ENCODE peak calls at places on chromosome 18, in four cellular contexts. J is Peyer's patch, Z is IMR-90, U is sigmoid colon. I is an unnamed sample.

GRCh38 chr18:38406625-38407024 is 841.0 kb upstream of the CELF4 start:
- DNase-seq in J (no peak), Z (no peak), U (no peak), I (no peak)

GRCh38 chr18:7614030-7614429 is 46.9 kb downstream of the PTPRM start:
- DNase-seq in J (no peak), Z (no peak), U (no peak), I (no peak)

GRCh38 chr18:68916734-68917133 is 118.9 kb downstream of the CCDC102B start:
- DNase-seq in J (no peak), Z (no peak), U (no peak), I (no peak)

GRCh38 chr18:199214-199613 is 40.9 kb downstream of the USP14 start:
- DNase-seq in J (no peak), Z (no peak), U (no peak), I (no peak)

GRCh38 chr18:60331890-60332289 is 40.7 kb downstream of the MC4R start:
- DNase-seq in J (no peak), Z (no peak), U (no peak), I (no peak)

GRCh38 chr18:3710712-3711269 is 260.8 kb downstream of the TGIF1 start:
- DNase-seq in J (peak), Z (no peak), U (no peak), I (no peak)

GRCh38 chr18:6326566-6326965 is 88.1 kb downstream of the L3MBTL4 start:
- DNase-seq in J (no peak), Z (no peak), U (no peak), I (no peak)

GRCh38 chr18:9878783-9879242 is 7.0 kb upstream of the TXNDC2 start:
- DNase-seq in J (no peak), Z (no peak), U (no peak), I (no peak)

GRCh38 chr18:78237864-78238263 is 741.8 kb upstream of the SALL3 start:
- DNase-seq in J (no peak), Z (no peak), U (no peak), I (no peak)

GRCh38 chr18:28269750-28270149 is 92.8 kb upstream of the CDH2 start:
- DNase-seq in J (no peak), Z (no peak), U (no peak), I (no peak)

GRCh38 chr18:39742015-39742466 is 2176.4 kb upstream of the CELF4 start:
- DNase-seq in J (no peak), Z (peak), U (no peak), I (no peak)

GRCh38 chr18:31512203-31512764 is 14.3 kb downstream of the DSG2 start:
- DNase-seq in J (peak), Z (peak), U (no peak), I (no peak)

GRCh38 chr18:55195863-55196262 is 236.6 kb upstream of the CCDC68 start:
- DNase-seq in J (no peak), Z (no peak), U (no peak), I (no peak)

GRCh38 chr18:67154979-67155378 is 361.5 kb downstream of the DSEL start:
- DNase-seq in J (no peak), Z (no peak), U (no peak), I (no peak)

GRCh38 chr18:69196336-69196735 is 204.4 kb upstream of the DOK6 start:
- DNase-seq in J (no peak), Z (no peak), U (no peak), I (no peak)

GRCh38 chr18:43092539-43092938 is 22.9 kb downstream of the RIT2 start:
- DNase-seq in J (no peak), Z (no peak), U (no peak), I (no peak)

GRCh38 chr18:52237551-52237950 is 102.4 kb upstream of the DCC start:
- DNase-seq in J (no peak), Z (peak), U (no peak), I (no peak)

GRCh38 chr18:43931439-43931838 is 654.1 kb upstream of the SYT4 start:
- DNase-seq in J (no peak), Z (no peak), U (no peak), I (no peak)

GRCh38 chr18:49021076-49021432 is 70.3 kb upstream of the SMAD7 start:
- DNase-seq in J (no peak), Z (no peak), U (no peak), I (no peak)

GRCh38 chr18:70279470-70279869 is 9.4 kb upstream of the SOCS6 start:
- DNase-seq in J (no peak), Z (peak), U (no peak), I (no peak)

GRCh38 chr18:12391487-12392136 is 14.6 kb upstream of the AFG3L2 start:
- DNase-seq in J (peak), Z (peak), U (peak), I (peak)

GRCh38 chr18:49858309-49859005 is 45.1 kb upstream of the ACAA2 start:
- DNase-seq in J (peak), Z (peak), U (peak), I (peak)

GRCh38 chr18:37484893-37485834 is 80.4 kb downstream of the CELF4 start:
- DNase-seq in J (no peak), Z (peak), U (no peak), I (no peak)

GRCh38 chr18:71336811-71337210 is 1048.0 kb downstream of the SOCS6 start:
- DNase-seq in J (no peak), Z (no peak), U (no peak), I (no peak)

GRCh38 chr18:79601234-79601633 is 78.4 kb upstream of the CTDP1 start:
- DNase-seq in J (no peak), Z (no peak), U (no peak), I (no peak)
- H3K27ac ChIP-seq in J (no peak), Z (no peak), U (no peak), I (no peak)

GRCh38 chr18:61743775-61744531 is 148.9 kb downstream of the RNF152 start:
- DNase-seq in J (no peak), Z (peak), U (no peak), I (no peak)
- H3K27ac ChIP-seq in J (no peak), Z (no peak), U (peak), I (no peak)

GRCh38 chr18:23314672-23315071 is 138.4 kb upstream of the RIOK3 start:
- DNase-seq in J (no peak), Z (no peak), U (no peak), I (no peak)

GRCh38 chr18:23317975-23318675 is 135.0 kb upstream of the RIOK3 start:
- DNase-seq in J (no peak), Z (peak), U (no peak), I (no peak)

GRCh38 chr18:23313379-23313778 is 139.7 kb upstream of the RIOK3 start:
- DNase-seq in J (no peak), Z (no peak), U (no peak), I (no peak)

GRCh38 chr18:23320709-23321236 is 132.3 kb upstream of the RIOK3 start:
- DNase-seq in J (no peak), Z (no peak), U (no peak), I (no peak)

GRCh38 chr18:23316986-23317385 is 136.1 kb upstream of the RIOK3 start:
- DNase-seq in J (no peak), Z (no peak), U (no peak), I (no peak)
- H3K27ac ChIP-seq in J (no peak), Z (no peak), U (no peak), I (no peak)

GRCh38 chr18:63969965-63970802 is at the start of gene SERPINB8:
- DNase-seq in J (peak), Z (peak), U (peak), I (peak)

GRCh38 chr18:63975632-63976031 is 5.8 kb downstream of the SERPINB8 start:
- DNase-seq in J (no peak), Z (no peak), U (no peak), I (no peak)

GRCh38 chr18:63974991-63975390 is 5.1 kb downstream of the SERPINB8 start:
- DNase-seq in J (peak), Z (peak), U (no peak), I (no peak)

GRCh38 chr18:63971320-63972071 is 1.6 kb downstream of the SERPINB8 start:
- DNase-seq in J (no peak), Z (no peak), U (no peak), I (no peak)

DNA sequence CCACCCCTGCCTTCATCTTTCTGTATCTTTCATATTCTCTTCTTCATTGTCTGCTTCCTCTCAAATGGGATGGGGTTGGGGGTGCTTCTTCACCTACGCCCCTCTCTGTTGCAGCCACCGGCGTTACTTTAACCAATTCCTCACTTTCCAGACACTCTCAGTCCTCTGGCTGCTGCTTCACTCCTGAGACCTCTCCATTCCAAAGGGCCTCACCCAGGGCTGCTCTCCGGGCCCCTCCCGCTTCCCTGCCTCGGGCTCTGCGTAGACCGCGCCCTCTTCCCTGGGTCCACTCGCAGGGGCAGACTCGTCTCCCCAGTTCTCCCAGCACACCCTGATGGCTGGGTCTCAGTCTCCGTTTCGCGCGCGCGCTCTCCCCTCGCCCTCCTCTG is 916 bp downstream of the SERPINB8 start:
- DNase-seq in J (peak), Z (peak), U (peak), I (no peak)
- H3K27ac ChIP-seq in J (peak), Z (peak), U (peak), I (peak)

DNA sequence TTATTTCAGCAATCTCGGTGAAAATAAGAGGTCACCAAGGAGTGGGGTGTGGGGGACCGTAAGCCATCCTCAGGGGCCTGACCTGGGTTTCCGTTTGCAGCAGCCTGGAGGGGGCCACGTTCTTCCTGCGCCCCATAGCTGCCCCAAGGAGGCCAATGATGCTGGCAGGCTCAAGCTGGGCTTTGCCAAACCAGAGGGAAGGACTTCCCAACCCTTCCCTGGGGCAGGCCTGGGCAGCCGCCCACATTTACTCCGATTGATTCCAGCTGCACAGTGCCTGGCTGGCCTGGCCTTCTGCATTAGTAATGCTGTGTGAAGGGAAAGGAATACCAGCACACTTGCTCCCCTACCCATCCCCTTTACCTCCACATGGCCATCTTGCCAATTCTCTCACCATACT is 360.6 kb upstream of the SLC14A2 start:
- DNase-seq in J (no peak), Z (no peak), U (no peak), I (no peak)
- H3K27ac ChIP-seq in J (peak), Z (peak), U (peak), I (no peak)

DNA sequence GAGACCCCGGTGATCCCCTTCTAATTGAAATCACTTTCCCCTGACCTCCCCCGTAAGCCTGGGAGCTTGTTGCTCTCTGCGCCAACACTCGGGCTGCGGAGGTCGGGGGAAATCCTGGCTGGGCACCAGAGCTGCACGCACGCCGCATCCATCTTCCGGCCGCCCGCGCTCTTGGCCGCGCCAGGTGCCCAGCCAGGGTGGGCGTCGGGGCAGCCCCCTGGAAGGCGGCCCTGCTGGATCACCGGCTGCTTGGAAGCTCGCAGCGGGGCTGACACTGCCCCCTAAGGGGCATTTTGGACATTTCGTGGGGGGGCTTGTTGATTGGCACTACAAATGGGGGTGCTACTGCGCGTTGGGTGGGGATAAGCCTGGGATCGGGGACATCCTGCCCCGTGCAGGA is 280.3 kb upstream of the SKOR2 start:
- DNase-seq in J (no peak), Z (no peak), U (no peak), I (no peak)
- H3K27ac ChIP-seq in J (no peak), Z (no peak), U (no peak), I (no peak)

GRCh38 chr18:79927597-79928562 is 23.6 kb downstream of the SLC66A2 start:
- DNase-seq in J (peak), Z (no peak), U (peak), I (no peak)

GRCh38 chr18:79925656-79925979 is 25.8 kb downstream of the SLC66A2 start:
- DNase-seq in J (peak), Z (no peak), U (peak), I (no peak)

GRCh38 chr18:79926306-79926705 is 25.1 kb downstream of the SLC66A2 start:
- DNase-seq in J (peak), Z (no peak), U (peak), I (no peak)

GRCh38 chr18:79928563-79928960 is 22.9 kb downstream of the SLC66A2 start:
- DNase-seq in J (peak), Z (no peak), U (peak), I (no peak)

GRCh38 chr18:79926715-79927596 is 24.5 kb downstream of the SLC66A2 start:
- DNase-seq in J (peak), Z (no peak), U (peak), I (peak)
- H3K27ac ChIP-seq in J (no peak), Z (no peak), U (no peak), I (no peak)

GRCh38 chr18:35040638-35040987 is 600 bp upstream of the MAPRE2 start:
- DNase-seq in J (no peak), Z (no peak), U (no peak), I (no peak)
- H3K27ac ChIP-seq in J (peak), Z (no peak), U (peak), I (peak)

I was measured in CD8-positive, alpha-beta T cell.